ENCODE peak calls at places on chromosome X, in ten cellular contexts. One of them, this sample, is unnamed.

GRCh38 chrX:131063613-131064012 is 5.5 kb downstream of the ARHGAP36 start:
- DNase-seq in amygdala: no peak
- DNase-seq in activated T-cell treated with anti-CD3 and anti-CD28 coated beads, Interleukin-2, amount 50 U/mL, for 4 hours: no peak
- DNase-seq in neural crest cell: no peak
- DNase-seq in GM20000: no peak
- DNase-seq in NCI-H524 treated with DMSO at 0.1 percent for 48 hours: no peak
- DNase-seq in heart left ventricle: no peak
- DNase-seq in cardiac muscle cell: no peak
- DNase-seq in effector memory CD8-positive, alpha-beta T cell: no peak
- DNase-seq in AG10803: no peak
- DNase-seq in this sample: no peak

GRCh38 chrX:109760241-109760921 is 27.3 kb upstream of the ACSL4 start:
- DNase-seq in GM20000: no peak
- DNase-seq in heart left ventricle: no peak
- DNase-seq in amygdala: no peak
- DNase-seq in neural crest cell: no peak
- DNase-seq in cardiac muscle cell: no peak
- DNase-seq in activated T-cell treated with anti-CD3 and anti-CD28 coated beads, Interleukin-2, amount 50 U/mL, for 4 hours: no peak
- DNase-seq in AG10803: no peak
- DNase-seq in effector memory CD8-positive, alpha-beta T cell: no peak
- DNase-seq in NCI-H524 treated with DMSO at 0.1 percent for 48 hours: no peak
- DNase-seq in this sample: peak

GRCh38 chrX:131923614-131924250 is 99.4 kb upstream of the STK26 start:
- DNase-seq in heart left ventricle: no peak
- DNase-seq in activated T-cell treated with anti-CD3 and anti-CD28 coated beads, Interleukin-2, amount 50 U/mL, for 4 hours: no peak
- DNase-seq in neural crest cell: no peak
- DNase-seq in effector memory CD8-positive, alpha-beta T cell: no peak
- DNase-seq in cardiac muscle cell: no peak
- DNase-seq in NCI-H524 treated with DMSO at 0.1 percent for 48 hours: no peak
- DNase-seq in GM20000: no peak
- DNase-seq in AG10803: no peak
- DNase-seq in amygdala: no peak
- DNase-seq in this sample: no peak

GRCh38 chrX:83845397-83845796 is 15.5 kb upstream of the CYLC1 start:
- DNase-seq in GM20000: peak
- DNase-seq in heart left ventricle: no peak
- DNase-seq in activated T-cell treated with anti-CD3 and anti-CD28 coated beads, Interleukin-2, amount 50 U/mL, for 4 hours: no peak
- DNase-seq in effector memory CD8-positive, alpha-beta T cell: no peak
- DNase-seq in neural crest cell: no peak
- DNase-seq in NCI-H524 treated with DMSO at 0.1 percent for 48 hours: peak
- DNase-seq in cardiac muscle cell: peak
- DNase-seq in amygdala: no peak
- DNase-seq in AG10803: peak
- DNase-seq in this sample: no peak

GRCh38 chrX:153226344-153227190 is 47.5 kb downstream of the MAGEA1 start:
- DNase-seq in AG10803: peak
- DNase-seq in GM20000: no peak
- DNase-seq in activated T-cell treated with anti-CD3 and anti-CD28 coated beads, Interleukin-2, amount 50 U/mL, for 4 hours: no peak
- DNase-seq in neural crest cell: peak
- DNase-seq in amygdala: no peak
- DNase-seq in effector memory CD8-positive, alpha-beta T cell: no peak
- DNase-seq in cardiac muscle cell: peak
- DNase-seq in NCI-H524 treated with DMSO at 0.1 percent for 48 hours: no peak
- DNase-seq in heart left ventricle: peak
- DNase-seq in this sample: no peak

GRCh38 chrX:20265221-20265725 is 1.4 kb downstream of the RPS6KA3 start:
- DNase-seq in neural crest cell: peak
- DNase-seq in cardiac muscle cell: peak
- DNase-seq in amygdala: peak
- DNase-seq in AG10803: peak
- DNase-seq in NCI-H524 treated with DMSO at 0.1 percent for 48 hours: peak
- DNase-seq in heart left ventricle: peak
- DNase-seq in effector memory CD8-positive, alpha-beta T cell: peak
- DNase-seq in activated T-cell treated with anti-CD3 and anti-CD28 coated beads, Interleukin-2, amount 50 U/mL, for 4 hours: peak
- DNase-seq in GM20000: peak
- DNase-seq in this sample: peak

GRCh38 chrX:1420371-1420770 is 28.5 kb upstream of the SLC25A6 start:
- DNase-seq in NCI-H524 treated with DMSO at 0.1 percent for 48 hours: no peak
- DNase-seq in AG10803: no peak
- DNase-seq in activated T-cell treated with anti-CD3 and anti-CD28 coated beads, Interleukin-2, amount 50 U/mL, for 4 hours: no peak
- DNase-seq in neural crest cell: no peak
- DNase-seq in GM20000: no peak
- DNase-seq in heart left ventricle: no peak
- DNase-seq in cardiac muscle cell: no peak
- DNase-seq in amygdala: no peak
- DNase-seq in effector memory CD8-positive, alpha-beta T cell: no peak
- DNase-seq in this sample: no peak

GRCh38 chrX:9048801-9049200 is 14.9 kb upstream of the FAM9B start:
- DNase-seq in AG10803: no peak
- DNase-seq in amygdala: no peak
- DNase-seq in neural crest cell: no peak
- DNase-seq in effector memory CD8-positive, alpha-beta T cell: no peak
- DNase-seq in heart left ventricle: no peak
- DNase-seq in activated T-cell treated with anti-CD3 and anti-CD28 coated beads, Interleukin-2, amount 50 U/mL, for 4 hours: no peak
- DNase-seq in cardiac muscle cell: no peak
- DNase-seq in NCI-H524 treated with DMSO at 0.1 percent for 48 hours: no peak
- DNase-seq in GM20000: no peak
- DNase-seq in this sample: no peak

GRCh38 chrX:7264399-7264798 is 116.4 kb upstream of the PUDP start:
- DNase-seq in activated T-cell treated with anti-CD3 and anti-CD28 coated beads, Interleukin-2, amount 50 U/mL, for 4 hours: no peak
- DNase-seq in cardiac muscle cell: no peak
- DNase-seq in effector memory CD8-positive, alpha-beta T cell: no peak
- DNase-seq in AG10803: no peak
- DNase-seq in amygdala: no peak
- DNase-seq in heart left ventricle: no peak
- DNase-seq in neural crest cell: no peak
- DNase-seq in NCI-H524 treated with DMSO at 0.1 percent for 48 hours: no peak
- DNase-seq in GM20000: peak
- DNase-seq in this sample: no peak

GRCh38 chrX:39755152-39756032 is 342.4 kb downstream of the BCOR start:
- DNase-seq in AG10803: peak
- DNase-seq in effector memory CD8-positive, alpha-beta T cell: no peak
- DNase-seq in NCI-H524 treated with DMSO at 0.1 percent for 48 hours: no peak
- DNase-seq in activated T-cell treated with anti-CD3 and anti-CD28 coated beads, Interleukin-2, amount 50 U/mL, for 4 hours: no peak
- DNase-seq in amygdala: peak
- DNase-seq in heart left ventricle: peak
- DNase-seq in GM20000: no peak
- DNase-seq in cardiac muscle cell: peak
- DNase-seq in neural crest cell: no peak
- DNase-seq in this sample: no peak

GRCh38 chrX:150575415-150575814 is 7.0 kb downstream of the MTM1 start:
- DNase-seq in GM20000: no peak
- DNase-seq in amygdala: no peak
- DNase-seq in neural crest cell: no peak
- DNase-seq in cardiac muscle cell: peak
- DNase-seq in effector memory CD8-positive, alpha-beta T cell: peak
- DNase-seq in heart left ventricle: no peak
- DNase-seq in AG10803: peak
- DNase-seq in NCI-H524 treated with DMSO at 0.1 percent for 48 hours: no peak
- DNase-seq in activated T-cell treated with anti-CD3 and anti-CD28 coated beads, Interleukin-2, amount 50 U/mL, for 4 hours: peak
- DNase-seq in this sample: peak

GRCh38 chrX:13257223-13258051 is 62.4 kb downstream of the ATXN3L start:
- DNase-seq in NCI-H524 treated with DMSO at 0.1 percent for 48 hours: no peak
- DNase-seq in activated T-cell treated with anti-CD3 and anti-CD28 coated beads, Interleukin-2, amount 50 U/mL, for 4 hours: no peak
- DNase-seq in cardiac muscle cell: no peak
- DNase-seq in GM20000: peak
- DNase-seq in AG10803: no peak
- DNase-seq in neural crest cell: no peak
- DNase-seq in heart left ventricle: no peak
- DNase-seq in effector memory CD8-positive, alpha-beta T cell: no peak
- DNase-seq in amygdala: no peak
- DNase-seq in this sample: no peak

GRCh38 chrX:17052210-17052609 is 105.8 kb downstream of the REPS2 start:
- DNase-seq in neural crest cell: no peak
- DNase-seq in NCI-H524 treated with DMSO at 0.1 percent for 48 hours: no peak
- DNase-seq in amygdala: no peak
- DNase-seq in activated T-cell treated with anti-CD3 and anti-CD28 coated beads, Interleukin-2, amount 50 U/mL, for 4 hours: no peak
- DNase-seq in cardiac muscle cell: no peak
- DNase-seq in effector memory CD8-positive, alpha-beta T cell: no peak
- DNase-seq in heart left ventricle: no peak
- DNase-seq in AG10803: peak
- DNase-seq in GM20000: no peak
- DNase-seq in this sample: no peak

GRCh38 chrX:4831574-4831973 is 1118.1 kb upstream of the PRKX start:
- DNase-seq in NCI-H524 treated with DMSO at 0.1 percent for 48 hours: no peak
- DNase-seq in neural crest cell: no peak
- DNase-seq in heart left ventricle: no peak
- DNase-seq in effector memory CD8-positive, alpha-beta T cell: no peak
- DNase-seq in AG10803: no peak
- DNase-seq in activated T-cell treated with anti-CD3 and anti-CD28 coated beads, Interleukin-2, amount 50 U/mL, for 4 hours: no peak
- DNase-seq in cardiac muscle cell: no peak
- DNase-seq in amygdala: no peak
- DNase-seq in GM20000: no peak
- DNase-seq in this sample: no peak